ENCODE peak calls at places on chromosomes 13 and 19, in four cellular contexts. I, W, Y and N are unnamed samples.

GRCh38 chr19:55070755-55071502 is 4.7 kb upstream of the EPS8L1 start:
- DNase-seq in I (peak; percentile 58), W (no peak), Y (peak; percentile 90), N (no peak)

GRCh38 chr13:33262069-33262487 is 23.5 kb downstream of the STARD13 start:
- DNase-seq in I (peak; percentile 70), W (no peak), Y (no peak), N (peak; percentile 32)

GRCh38 chr13:60754691-60755090 is 357.7 kb downstream of the TDRD3 start:
- DNase-seq in I (no peak), W (no peak), Y (no peak), N (no peak)

GRCh38 chr13:42798118-42798517 is 16.7 kb downstream of the FAM216B start:
- DNase-seq in I (no peak), W (no peak), Y (no peak), N (no peak)

GRCh38 chr19:48135411-48135810 is 24.8 kb upstream of the PLA2G4C start:
- DNase-seq in I (no peak), W (no peak), Y (no peak), N (no peak)

GRCh38 chr19:1027020-1027952 is 878 bp downstream of the CNN2 start:
- DNase-seq in I (no peak), W (no peak), Y (no peak), N (peak; percentile 56)

GRCh38 chr19:30450101-30450500 is 77.9 kb downstream of the ZNF536 start:
- DNase-seq in I (no peak), W (no peak), Y (no peak), N (no peak)

GRCh38 chr13:104571161-104571889 is 1505.1 kb upstream of the SLC10A2 start:
- DNase-seq in I (peak; percentile 82), W (peak; percentile 73), Y (peak; percentile 42), N (peak; percentile 56)

DNA sequence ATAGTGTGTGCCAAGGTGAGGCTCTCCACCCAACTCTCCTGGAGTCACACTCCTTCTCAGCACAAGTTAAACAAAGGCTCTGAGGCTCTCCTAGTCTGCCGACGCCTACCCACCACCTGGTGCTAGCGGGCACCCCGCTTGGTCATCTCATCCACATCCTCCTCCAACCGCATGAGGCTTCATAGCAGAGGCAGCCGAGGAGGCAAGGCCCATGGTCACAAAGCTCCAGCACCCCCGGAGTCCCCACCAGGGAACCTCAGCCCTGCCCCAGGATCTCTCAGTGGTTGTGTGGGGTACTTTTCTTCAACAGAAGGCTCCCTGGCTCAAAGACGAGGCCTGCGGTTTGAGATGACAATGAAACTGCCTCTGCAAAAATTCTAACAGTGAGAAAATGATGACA is 43.0 kb downstream of the STK24 start:
- DNase-seq in I (no peak), W (no peak), Y (no peak), N (no peak)
- H3K4me1 ChIP-seq in I (peaks cover 7% of the 10 kb centered on the region), W (peaks cover 15% of the 10 kb centered on the region), Y (peaks cover 6% of the 10 kb centered on the region), N (peaks cover 62% of the 10 kb centered on the region)

DNA sequence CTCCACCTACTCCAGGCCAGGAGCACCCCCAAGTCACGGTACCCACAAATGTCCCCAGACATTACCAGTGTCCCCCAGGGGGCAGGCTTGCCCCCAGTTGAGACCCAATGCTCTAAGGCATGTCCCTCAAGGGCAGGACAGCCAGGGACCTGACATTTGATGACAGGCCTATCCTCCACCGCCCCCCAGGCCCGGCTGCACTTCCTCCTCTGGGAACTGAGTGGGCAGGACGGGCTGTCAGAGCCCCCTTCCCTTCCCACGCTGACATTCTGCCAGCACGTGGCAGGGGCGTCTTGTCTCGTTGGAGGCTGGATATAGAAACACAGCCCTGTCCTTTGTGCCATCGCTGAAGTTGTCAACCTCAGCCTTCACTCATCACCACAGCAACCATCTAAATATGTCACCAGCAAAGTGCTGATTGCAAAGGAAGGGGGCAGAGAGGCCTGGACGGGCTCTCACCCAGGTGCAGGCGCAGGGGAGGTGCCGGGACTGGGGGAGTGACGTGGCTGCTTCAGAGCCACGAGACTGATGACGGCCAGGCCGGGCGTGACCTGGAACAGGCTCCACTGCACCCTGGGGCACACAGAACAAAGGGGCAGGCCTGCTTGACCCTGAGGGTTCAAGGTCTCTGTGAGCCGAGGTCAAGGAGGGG is 38.4 kb downstream of the GNG7 start:
- DNase-seq in I (no peak), W (no peak), Y (no peak), N (no peak)
- TF ChIP-seq CTCF in I (peak; percentile 15), W (no peak), Y (no peak), N (no peak)

GRCh38 chr19:16015805-16016173 is 60.5 kb upstream of the TPM4 start:
- DNase-seq in I (no peak), W (no peak), Y (no peak), N (no peak)
- H3K27me3 ChIP-seq in I (peaks cover 1% of the 10 kb centered on the region), W (no peaks in the 10 kb centered on the region), Y (no peaks in the 10 kb centered on the region), N (no peaks in the 10 kb centered on the region)

GRCh38 chr19:38250428-38250820 is 5.8 kb downstream of the PPP1R14A start:
- DNase-seq in I (no peak), W (no peak), Y (no peak), N (no peak)

GRCh38 chr19:38252385-38252784 is 3.8 kb downstream of the PPP1R14A start:
- DNase-seq in I (no peak), W (no peak), Y (no peak), N (no peak)

GRCh38 chr19:38250821-38251563 is 5.2 kb downstream of the PPP1R14A start:
- DNase-seq in I (no peak), W (peak; percentile 87), Y (no peak), N (peak; percentile 58)

GRCh38 chr19:38252935-38253691 is 3.1 kb downstream of the PPP1R14A start:
- DNase-seq in I (no peak), W (no peak), Y (no peak), N (peak; percentile 57)

GRCh38 chr19:38251564-38252051 is 4.6 kb downstream of the PPP1R14A start:
- DNase-seq in I (no peak), W (no peak), Y (no peak), N (no peak)
- H3K4me1 ChIP-seq in I (peaks cover 31% of the 10 kb centered on the region), W (peaks cover 54% of the 10 kb centered on the region), Y (peaks cover 55% of the 10 kb centered on the region), N (no peaks in the 10 kb centered on the region)

GRCh38 chr19:56120371-56121179 is 520 bp downstream of the ZNF787 start:
- DNase-seq in I (peak; percentile 71), W (peak; percentile 89), Y (no peak), N (peak; percentile 92)
- TF ChIP-seq CTCF in I (peak; percentile 16), W (no peak), Y (no peak), N (peak; percentile 11)

DNA sequence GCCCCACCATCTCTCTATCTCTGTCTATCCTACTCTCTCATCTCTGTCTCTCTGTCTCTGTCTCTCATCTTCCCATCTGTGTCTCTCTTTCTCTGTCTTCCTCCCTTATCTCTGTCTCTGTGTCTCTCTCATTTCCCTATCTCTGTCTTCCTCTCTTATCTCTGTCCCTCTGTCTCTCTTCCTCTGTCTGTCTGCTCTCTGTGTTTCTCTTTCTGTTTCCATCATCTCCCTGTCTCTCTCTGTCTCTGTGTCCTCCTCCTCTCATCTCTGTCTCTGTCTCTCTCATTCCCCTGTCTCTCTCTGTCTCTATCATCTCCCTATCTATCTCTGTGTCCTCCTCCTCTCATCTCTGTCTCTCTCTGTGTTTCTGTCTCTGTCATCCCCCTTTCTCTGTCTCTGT is 1.6 kb upstream of the EBI3 start:
- DNase-seq in I (no peak), W (no peak), Y (no peak), N (no peak)
- H3K27me3 ChIP-seq in I (peaks cover 6% of the 10 kb centered on the region), W (no peaks in the 10 kb centered on the region), Y (no peaks in the 10 kb centered on the region), N (peaks cover 48% of the 10 kb centered on the region)

DNA sequence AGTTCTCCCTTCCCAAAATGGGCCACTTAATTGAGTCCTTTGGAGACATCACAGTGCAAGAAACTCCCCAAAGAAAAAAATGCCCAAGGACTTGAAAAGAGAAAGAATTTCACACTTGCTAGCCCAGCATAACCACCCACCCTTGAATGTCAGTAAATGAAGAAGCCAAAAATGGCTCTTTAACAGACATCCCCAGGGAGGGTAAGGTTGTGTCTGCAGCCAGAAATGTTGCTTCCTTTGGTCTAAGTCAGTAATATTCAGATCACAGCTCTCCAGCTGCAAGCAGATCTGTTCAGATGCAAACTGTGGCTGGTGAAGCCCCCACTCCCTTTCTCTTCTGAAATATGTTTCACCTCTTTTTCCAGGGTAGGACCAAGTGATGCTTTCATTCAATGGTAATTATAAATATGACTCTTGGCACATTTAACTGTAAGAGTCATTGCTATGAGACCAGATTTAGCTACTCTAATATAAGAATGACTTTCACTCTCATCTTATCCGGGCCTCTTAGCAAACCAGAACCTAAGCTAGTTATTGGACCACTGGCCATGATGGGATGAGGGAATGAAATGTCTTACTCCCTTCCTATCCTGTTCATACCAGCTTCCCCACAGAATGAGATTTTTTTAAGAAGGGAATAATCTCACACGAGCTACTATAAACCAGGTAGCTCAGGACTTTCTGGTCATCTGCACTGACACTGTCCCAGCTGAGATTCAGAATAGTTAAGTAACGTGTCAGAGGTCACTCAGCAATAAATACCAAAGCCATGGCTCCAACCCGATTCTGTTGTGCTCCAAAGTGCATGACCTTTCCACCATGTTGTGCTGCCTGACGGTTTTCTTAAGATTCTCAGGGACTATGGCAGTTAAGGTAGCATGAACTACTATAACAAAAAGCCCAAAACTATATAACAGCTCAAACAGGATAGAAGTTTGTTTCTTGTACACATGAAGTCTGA is 234.1 kb downstream of the FOXO1 start:
- DNase-seq in I (no peak), W (peak; percentile 29), Y (no peak), N (no peak)
- H3K4me1 ChIP-seq in I (no peaks in the 10 kb centered on the region), W (peaks cover 13% of the 10 kb centered on the region), Y (no peaks in the 10 kb centered on the region), N (peaks cover 10% of the 10 kb centered on the region)

GRCh38 chr19:19538077-19538764 is at the start of gene CILP2:
- DNase-seq in I (no peak), W (peak; percentile 75), Y (no peak), N (peak; percentile 54)
- TF ChIP-seq CTCF in I (no peak), W (no peak), Y (no peak), N (no peak)